ENCODE peak calls at places on chromosomes 11 and 22, in four cellular contexts. A, O, L and P are unnamed samples.

GRCh38 chr22:19641254-19641982 is 72.9 kb upstream of the SEPTIN5 start:
- DNase-seq in A (no peak), O (peak; percentile 73), L (no peak), P (no peak)

GRCh38 chr11:28245131-28245530 is 136.9 kb downstream of the METTL15 start:
- DNase-seq in L (no peak), A (no peak), O (no peak), P (no peak)

GRCh38 chr11:80505771-80506170 is 1064.9 kb upstream of the TENM4 start:
- DNase-seq in O (no peak), A (no peak), L (no peak), P (no peak)

GRCh38 chr11:9219572-9219971 is 45.6 kb downstream of the DENND5A start:
- DNase-seq in O (no peak), L (peak; percentile 48), A (peak; percentile 87), P (no peak)

GRCh38 chr11:133951484-133952198 is 5.1 kb downstream of the IGSF9B start:
- DNase-seq in L (no peak), A (no peak), O (no peak), P (no peak)

GRCh38 chr11:133928628-133929059 is 28.1 kb downstream of the IGSF9B start:
- DNase-seq in L (no peak), A (no peak), O (no peak), P (peak; percentile 89)

GRCh38 chr22:23220485-23221350 is 40.4 kb downstream of the BCR start:
- DNase-seq in L (no peak), A (no peak), O (no peak), P (peak; percentile 48)

GRCh38 chr11:44243086-44243485 is 66.9 kb downstream of the ALX4 start:
- DNase-seq in L (no peak), A (no peak), O (no peak), P (no peak)

GRCh38 chr11:86688398-86689179 is 16.2 kb upstream of the ME3 start:
- DNase-seq in O (no peak), A (peak; percentile 49), L (peak; percentile 55), P (peak; percentile 62)

GRCh38 chr22:36383110-36383581 is 4.6 kb downstream of the MYH9 start:
- DNase-seq in O (no peak), A (no peak), L (peak; percentile 75), P (peak; percentile 86)

GRCh38 chr11:86255896-86256295 is 11.3 kb downstream of the EED start:
- DNase-seq in L (no peak), O (no peak), A (no peak), P (no peak)

GRCh38 chr11:123479048-123479837 is 49.2 kb downstream of the GRAMD1B start:
- DNase-seq in A (no peak), L (no peak), O (no peak), P (peak; percentile 39)

GRCh38 chr22:39994566-39995345 is at the start of gene FAM83F:
- DNase-seq in A (no peak), L (no peak), O (peak; percentile 37), P (peak; percentile 36)

GRCh38 chr11:37755526-37755925 is 1157.5 kb upstream of the RAG2 start:
- DNase-seq in O (no peak), A (no peak), L (no peak), P (no peak)

GRCh38 chr11:266676-267439 is 11.3 kb upstream of the NLRP6 start:
- DNase-seq in O (no peak), A (no peak), L (no peak), P (peak; percentile 38)

GRCh38 chr11:90805172-90805571 is 582.3 kb upstream of the CHORDC1 start:
- DNase-seq in A (no peak), L (no peak), O (no peak), P (no peak)

GRCh38 chr11:10390375-10390774 is 64.7 kb upstream of the AMPD3 start:
- DNase-seq in A (no peak), O (no peak), L (no peak), P (no peak)

DNA sequence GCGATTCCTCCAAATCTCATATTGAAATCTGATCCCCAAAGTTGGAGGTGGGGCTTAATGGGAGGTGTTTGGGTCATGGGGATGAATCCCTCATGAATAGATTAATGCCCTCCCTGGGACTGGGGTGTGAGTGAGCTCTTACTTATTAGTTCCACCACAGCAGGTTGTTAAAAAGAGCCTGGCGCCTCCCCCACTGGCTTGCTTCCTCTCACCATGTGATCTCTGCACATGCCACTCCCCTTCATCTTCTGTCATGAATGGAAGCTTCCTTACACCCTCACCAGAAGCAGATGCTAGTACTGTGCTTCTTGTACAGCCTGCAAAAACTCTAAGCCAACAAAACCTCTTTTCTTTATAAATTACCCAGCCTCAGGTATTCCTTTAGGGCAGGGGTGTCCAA is 8.8 kb downstream of the RRAS2 start:
- DNase-seq in L (no peak), A (no peak), O (no peak), P (peak; percentile 23)
- TF ChIP-seq CTCF in L (no peak), A (no peak), O (no peak), P (no peak)

GRCh38 chr22:32985899-32986772 is 72.0 kb downstream of the SYN3 start:
- DNase-seq in O (peak; percentile 84), A (peak; percentile 43), L (peak; percentile 44), P (peak; percentile 63)
- TF ChIP-seq CTCF in O (peak; percentile 83), A (peak; percentile 87), L (peak; percentile 92), P (peak; percentile 76)

GRCh38 chr22:41966607-41967240 is 2.5 kb upstream of the SEPTIN3 start:
- DNase-seq in O (peak; percentile 35), L (peak; percentile 61), A (peak; percentile 86), P (peak; percentile 65)
- TF ChIP-seq CTCF in O (no peak), L (peak; percentile 43), A (peak; percentile 57), P (peak; percentile 28)

GRCh38 chr11:125433454-125434121 is 62.5 kb downstream of the FEZ1 start:
- DNase-seq in O (peak; percentile 64), L (no peak), A (no peak), P (peak; percentile 45)
- TF ChIP-seq CTCF in O (no peak), L (peak; percentile 75), A (peak; percentile 73), P (peak; percentile 18)

GRCh38 chr22:29158546-29158945 is 47.1 kb upstream of the EMID1 start:
- DNase-seq in A (no peak), O (no peak), L (no peak), P (no peak)

GRCh38 chr22:29154364-29155048 is 51.2 kb upstream of the EMID1 start:
- DNase-seq in A (no peak), O (peak; percentile 93), L (peak; percentile 15), P (peak; percentile 75)

GRCh38 chr22:29155966-29156365 is 49.7 kb upstream of the EMID1 start:
- DNase-seq in L (no peak), O (no peak), A (no peak), P (no peak)

GRCh38 chr22:29157759-29158535 is 47.7 kb upstream of the EMID1 start:
- DNase-seq in L (no peak), A (no peak), O (no peak), P (no peak)

GRCh38 chr22:29156507-29156906 is 49.2 kb upstream of the EMID1 start:
- DNase-seq in A (no peak), O (peak; percentile 34), L (no peak), P (no peak)
- TF ChIP-seq CTCF in A (peak; percentile 4), O (no peak), L (peak; percentile 51), P (no peak)

GRCh38 chr22:41526802-41527799 is 17.2 kb downstream of the POLR3H start:
- DNase-seq in A (no peak), O (peak; percentile 56), L (no peak), P (peak; percentile 70)
- TF ChIP-seq CTCF in A (peak; percentile 88), O (peak; percentile 73), L (peak; percentile 86), P (peak; percentile 78)

GRCh38 chr22:44583854-44584253 is 85.8 kb upstream of the RTL6 start:
- DNase-seq in L (no peak), A (no peak), O (no peak), P (no peak)
- TF ChIP-seq CTCF in L (no peak), A (no peak), O (no peak), P (no peak)

GRCh38 chr22:21104126-21104691 is 58.5 kb downstream of the LRRC74B start:
- DNase-seq in O (no peak), A (no peak), L (no peak), P (no peak)
- TF ChIP-seq CTCF in O (no peak), A (no peak), L (peak; percentile 16), P (no peak)